ENCODE peak calls at places on chromosomes 7 and 10, in eight cellular contexts. One of them, this sample, is unnamed.

GRCh38 chr7:134619627-134620331 is 26.9 kb upstream of the BPGM start:
- DNase-seq in B cell: no peak
- DNase-seq in astrocyte of the cerebellum: peak; percentile 78
- DNase-seq in T-helper 2 cell treated with Interferon-gamma antibody and Interleukin-4, amounts not matched to agents 5 μg/mL and 100 μg/mL, for 36 hours: no peak
- DNase-seq in CD8-positive, alpha-beta T cell: no peak
- DNase-seq in HuH-7.5: no peak
- DNase-seq in stimulated activated CD4-positive, alpha-beta T cell treated with anti-CD3 and anti-CD28 coated beads, Interleukin-1b, Interleukin-23, amount 100 ng/mL, for 1 hour: no peak
- DNase-seq in activated naive CD8-positive, alpha-beta T cell treated with anti-CD3 and anti-CD28 coated beads, Interleukin-2, amount 50 U/mL, for 24 hours: no peak
- DNase-seq in this sample: peak; percentile 79

GRCh38 chr10:79275431-79275851 is 71.8 kb upstream of the PPIF start:
- DNase-seq in B cell: no peak
- DNase-seq in astrocyte of the cerebellum: no peak
- DNase-seq in T-helper 2 cell treated with Interferon-gamma antibody and Interleukin-4, amounts not matched to agents 5 μg/mL and 100 μg/mL, for 36 hours: no peak
- DNase-seq in CD8-positive, alpha-beta T cell: no peak
- DNase-seq in HuH-7.5: no peak
- DNase-seq in stimulated activated CD4-positive, alpha-beta T cell treated with anti-CD3 and anti-CD28 coated beads, Interleukin-1b, Interleukin-23, amount 100 ng/mL, for 1 hour: no peak
- DNase-seq in activated naive CD8-positive, alpha-beta T cell treated with anti-CD3 and anti-CD28 coated beads, Interleukin-2, amount 50 U/mL, for 24 hours: no peak
- DNase-seq in this sample: no peak

GRCh38 chr7:34748244-34749039 is 90.4 kb downstream of the NPSR1 start:
- DNase-seq in B cell: no peak
- DNase-seq in astrocyte of the cerebellum: peak; percentile 49
- DNase-seq in T-helper 2 cell treated with Interferon-gamma antibody and Interleukin-4, amounts not matched to agents 5 μg/mL and 100 μg/mL, for 36 hours: no peak
- DNase-seq in CD8-positive, alpha-beta T cell: no peak
- DNase-seq in HuH-7.5: peak; percentile 31
- DNase-seq in stimulated activated CD4-positive, alpha-beta T cell treated with anti-CD3 and anti-CD28 coated beads, Interleukin-1b, Interleukin-23, amount 100 ng/mL, for 1 hour: no peak
- DNase-seq in activated naive CD8-positive, alpha-beta T cell treated with anti-CD3 and anti-CD28 coated beads, Interleukin-2, amount 50 U/mL, for 24 hours: no peak
- DNase-seq in this sample: no peak

GRCh38 chr7:44279286-44279685 is 46.1 kb downstream of the CAMK2B start:
- DNase-seq in B cell: no peak
- DNase-seq in astrocyte of the cerebellum: no peak
- DNase-seq in T-helper 2 cell treated with Interferon-gamma antibody and Interleukin-4, amounts not matched to agents 5 μg/mL and 100 μg/mL, for 36 hours: no peak
- DNase-seq in CD8-positive, alpha-beta T cell: no peak
- DNase-seq in HuH-7.5: no peak
- DNase-seq in stimulated activated CD4-positive, alpha-beta T cell treated with anti-CD3 and anti-CD28 coated beads, Interleukin-1b, Interleukin-23, amount 100 ng/mL, for 1 hour: no peak
- DNase-seq in activated naive CD8-positive, alpha-beta T cell treated with anti-CD3 and anti-CD28 coated beads, Interleukin-2, amount 50 U/mL, for 24 hours: no peak
- DNase-seq in this sample: no peak

GRCh38 chr7:42115795-42116194 is 121.2 kb downstream of the GLI3 start:
- DNase-seq in B cell: no peak
- DNase-seq in astrocyte of the cerebellum: no peak
- DNase-seq in T-helper 2 cell treated with Interferon-gamma antibody and Interleukin-4, amounts not matched to agents 5 μg/mL and 100 μg/mL, for 36 hours: no peak
- DNase-seq in CD8-positive, alpha-beta T cell: no peak
- DNase-seq in HuH-7.5: no peak
- DNase-seq in stimulated activated CD4-positive, alpha-beta T cell treated with anti-CD3 and anti-CD28 coated beads, Interleukin-1b, Interleukin-23, amount 100 ng/mL, for 1 hour: no peak
- DNase-seq in activated naive CD8-positive, alpha-beta T cell treated with anti-CD3 and anti-CD28 coated beads, Interleukin-2, amount 50 U/mL, for 24 hours: no peak
- DNase-seq in this sample: no peak

GRCh38 chr10:106189254-106189653 is 975.3 kb downstream of the SORCS1 start:
- DNase-seq in B cell: no peak
- DNase-seq in astrocyte of the cerebellum: no peak
- DNase-seq in T-helper 2 cell treated with Interferon-gamma antibody and Interleukin-4, amounts not matched to agents 5 μg/mL and 100 μg/mL, for 36 hours: no peak
- DNase-seq in CD8-positive, alpha-beta T cell: no peak
- DNase-seq in HuH-7.5: peak; percentile 6
- DNase-seq in stimulated activated CD4-positive, alpha-beta T cell treated with anti-CD3 and anti-CD28 coated beads, Interleukin-1b, Interleukin-23, amount 100 ng/mL, for 1 hour: no peak
- DNase-seq in activated naive CD8-positive, alpha-beta T cell treated with anti-CD3 and anti-CD28 coated beads, Interleukin-2, amount 50 U/mL, for 24 hours: no peak
- DNase-seq in this sample: peak; percentile 73

GRCh38 chr10:8283166-8283905 is 228.8 kb downstream of the GATA3 start:
- DNase-seq in B cell: no peak
- DNase-seq in astrocyte of the cerebellum: no peak
- DNase-seq in T-helper 2 cell treated with Interferon-gamma antibody and Interleukin-4, amounts not matched to agents 5 μg/mL and 100 μg/mL, for 36 hours: no peak
- DNase-seq in CD8-positive, alpha-beta T cell: no peak
- DNase-seq in HuH-7.5: no peak
- DNase-seq in stimulated activated CD4-positive, alpha-beta T cell treated with anti-CD3 and anti-CD28 coated beads, Interleukin-1b, Interleukin-23, amount 100 ng/mL, for 1 hour: no peak
- DNase-seq in activated naive CD8-positive, alpha-beta T cell treated with anti-CD3 and anti-CD28 coated beads, Interleukin-2, amount 50 U/mL, for 24 hours: no peak
- DNase-seq in this sample: no peak

GRCh38 chr7:83957333-83957732 is 237.3 kb downstream of the SEMA3A start:
- DNase-seq in B cell: no peak
- DNase-seq in astrocyte of the cerebellum: no peak
- DNase-seq in T-helper 2 cell treated with Interferon-gamma antibody and Interleukin-4, amounts not matched to agents 5 μg/mL and 100 μg/mL, for 36 hours: no peak
- DNase-seq in CD8-positive, alpha-beta T cell: no peak
- DNase-seq in HuH-7.5: no peak
- DNase-seq in stimulated activated CD4-positive, alpha-beta T cell treated with anti-CD3 and anti-CD28 coated beads, Interleukin-1b, Interleukin-23, amount 100 ng/mL, for 1 hour: no peak
- DNase-seq in activated naive CD8-positive, alpha-beta T cell treated with anti-CD3 and anti-CD28 coated beads, Interleukin-2, amount 50 U/mL, for 24 hours: no peak
- DNase-seq in this sample: peak; percentile 81

GRCh38 chr10:15068802-15069201 is 19.8 kb downstream of the ACBD7 start:
- DNase-seq in B cell: no peak
- DNase-seq in astrocyte of the cerebellum: no peak
- DNase-seq in T-helper 2 cell treated with Interferon-gamma antibody and Interleukin-4, amounts not matched to agents 5 μg/mL and 100 μg/mL, for 36 hours: no peak
- DNase-seq in CD8-positive, alpha-beta T cell: no peak
- DNase-seq in HuH-7.5: no peak
- DNase-seq in stimulated activated CD4-positive, alpha-beta T cell treated with anti-CD3 and anti-CD28 coated beads, Interleukin-1b, Interleukin-23, amount 100 ng/mL, for 1 hour: no peak
- DNase-seq in activated naive CD8-positive, alpha-beta T cell treated with anti-CD3 and anti-CD28 coated beads, Interleukin-2, amount 50 U/mL, for 24 hours: no peak
- DNase-seq in this sample: peak; percentile 82

GRCh38 chr10:86798030-86798429 is 41.6 kb downstream of the BMPR1A start:
- DNase-seq in B cell: no peak
- DNase-seq in astrocyte of the cerebellum: no peak
- DNase-seq in T-helper 2 cell treated with Interferon-gamma antibody and Interleukin-4, amounts not matched to agents 5 μg/mL and 100 μg/mL, for 36 hours: no peak
- DNase-seq in CD8-positive, alpha-beta T cell: no peak
- DNase-seq in HuH-7.5: no peak
- DNase-seq in stimulated activated CD4-positive, alpha-beta T cell treated with anti-CD3 and anti-CD28 coated beads, Interleukin-1b, Interleukin-23, amount 100 ng/mL, for 1 hour: no peak
- DNase-seq in activated naive CD8-positive, alpha-beta T cell treated with anti-CD3 and anti-CD28 coated beads, Interleukin-2, amount 50 U/mL, for 24 hours: no peak
- DNase-seq in this sample: no peak